ENCODE peak calls at places on chromosomes 4 and X, in four cellular contexts. X is GM12864, L is cardiac muscle cell, D is fibroblast of lung. O is an unnamed sample.

GRCh38 chr4:166309286-166309685 is 436.2 kb downstream of the TLL1 start:
- DNase-seq in X (no peak), L (no peak), D (peak; percentile 53), O (no peak)

GRCh38 chrX:34350552-34350951 is 218.4 kb upstream of the FAM47A start:
- DNase-seq in X (no peak), L (no peak), D (no peak), O (no peak)

GRCh38 chr4:3781193-3781886 is 15.2 kb downstream of the ADRA2C start:
- DNase-seq in X (no peak), L (no peak), D (no peak), O (no peak)

GRCh38 chr4:126907389-126907788 is 725.4 kb upstream of the INTU start:
- DNase-seq in X (no peak), L (no peak), D (no peak), O (no peak)

GRCh38 chr4:81512945-81513584 is 41.4 kb upstream of the RASGEF1B start:
- DNase-seq in X (no peak), L (no peak), D (no peak), O (no peak)

GRCh38 chrX:148804579-148804978 is 304.2 kb downstream of the AFF2 start:
- DNase-seq in X (no peak), L (no peak), D (no peak), O (no peak)

GRCh38 chr4:167966161-167966560 is 126.2 kb upstream of the ANXA10 start:
- DNase-seq in X (no peak), L (no peak), D (peak; percentile 66), O (no peak)

GRCh38 chr4:98659741-98660507 is 1.5 kb upstream of the TSPAN5 start:
- DNase-seq in X (no peak), L (no peak), D (peak; percentile 71), O (no peak)

GRCh38 chr4:7654550-7655266 is 220.0 kb upstream of the PSAPL1 start:
- DNase-seq in X (no peak), L (no peak), D (no peak), O (no peak)

GRCh38 chr4:179607003-179607402 is 2164.8 kb upstream of the AGA start:
- DNase-seq in X (no peak), L (no peak), D (peak; percentile 20), O (no peak)

GRCh38 chr4:19010766-19011165 is 989.2 kb upstream of the LCORL start:
- DNase-seq in X (no peak), L (peak; percentile 68), D (no peak), O (no peak)

GRCh38 chrX:147917700-147918694 is 6.3 kb downstream of the FMR1 start:
- DNase-seq in X (no peak), L (no peak), D (peak; percentile 70), O (peak; percentile 25)

GRCh38 chrX:150361777-150362351 is 1.3 kb upstream of the MAMLD1 start:
- DNase-seq in X (no peak), L (no peak), D (peak; percentile 50), O (peak; percentile 28)

GRCh38 chrX:154490021-154490413 is 412 bp downstream of the SLC10A3 start:
- DNase-seq in X (no peak), L (no peak), D (peak; percentile 49), O (no peak)

GRCh38 chr4:76200771-76201224 is 12.8 kb downstream of the SCARB2 start:
- DNase-seq in X (no peak), L (no peak), D (no peak), O (no peak)

GRCh38 chr4:147933316-147933715 is 201.4 kb downstream of the ARHGAP10 start:
- DNase-seq in X (no peak), L (no peak), D (no peak), O (no peak)

GRCh38 chr4:88104902-88105610 is 53.4 kb downstream of the ABCG2 start:
- DNase-seq in X (no peak), L (no peak), D (peak; percentile 80), O (no peak)

GRCh38 chrX:18617351-18617750 is 54.6 kb downstream of the RS1 start:
- DNase-seq in X (no peak), L (peak; percentile 15), D (peak; percentile 83), O (no peak)

GRCh38 chr4:185039508-185040273 is 21.4 kb downstream of the HELT start:
- DNase-seq in X (peak; percentile 27), L (peak; percentile 64), D (peak; percentile 36), O (peak; percentile 76)

GRCh38 chr4:1856920-1857699 is 1.2 kb upstream of the LETM1 start:
- DNase-seq in X (no peak), L (peak; percentile 35), D (no peak), O (no peak)

GRCh38 chr4:8870647-8871416 is 807 bp downstream of the HMX1 start:
- DNase-seq in X (no peak), L (no peak), D (no peak), O (no peak)

DNA sequence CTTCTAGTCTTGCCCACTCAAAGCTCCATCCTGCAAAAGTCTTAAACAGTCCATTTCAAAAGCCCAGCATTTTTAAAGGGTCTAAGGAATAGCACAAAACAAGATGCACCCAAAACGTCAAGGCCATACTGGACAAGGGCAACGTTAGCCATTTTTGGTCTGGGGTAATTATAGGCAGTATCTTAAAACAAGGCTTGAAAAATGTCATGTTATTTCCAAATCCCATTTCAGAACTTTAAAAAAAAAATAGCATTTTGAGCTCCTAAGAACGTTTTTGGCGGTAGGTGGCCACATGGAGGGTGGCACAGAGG is 584 bp upstream of the TMEM165 start:
- DNase-seq in X (no peak), L (no peak), D (no peak), O (no peak)
- TF ChIP-seq CTCF in X (no peak), L (peak; percentile 3), D (peak; percentile 18), O (no peak)

DNA sequence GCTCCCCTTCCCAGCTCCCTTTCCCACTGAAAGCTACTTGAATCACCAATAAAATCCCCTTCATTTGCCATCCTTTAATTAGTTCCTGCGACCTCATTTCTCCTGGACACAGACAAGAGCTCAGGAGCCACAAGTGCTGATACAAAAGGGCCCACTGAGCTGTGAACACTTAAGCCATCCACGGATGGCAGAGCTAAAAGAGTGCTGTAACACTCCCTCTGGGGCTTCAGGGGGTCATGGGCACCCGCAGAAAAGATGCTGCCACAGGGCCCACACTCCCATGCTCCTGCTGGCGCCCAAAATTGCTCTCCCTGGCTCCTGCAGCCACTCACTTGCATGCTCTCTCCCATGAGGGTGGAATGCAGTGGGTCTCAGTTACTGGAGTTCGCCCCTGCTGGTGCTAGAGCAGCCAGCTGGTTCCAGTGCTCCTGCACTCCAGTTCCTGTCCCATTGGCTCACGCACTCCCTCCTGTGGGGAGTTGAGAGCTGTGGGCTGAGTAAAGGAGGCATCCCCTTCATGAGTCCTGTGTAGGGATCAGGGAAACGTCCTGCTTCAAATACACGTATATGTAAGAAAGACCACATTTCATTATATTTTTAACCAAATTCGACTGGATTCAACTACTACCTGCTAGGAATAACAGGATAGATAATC is 1291.0 kb downstream of the ARAP2 start:
- DNase-seq in X (no peak), L (no peak), D (no peak), O (no peak)
- TF ChIP-seq CTCF in X (no peak), L (no peak), D (no peak), O (peak; percentile 7)

DNA sequence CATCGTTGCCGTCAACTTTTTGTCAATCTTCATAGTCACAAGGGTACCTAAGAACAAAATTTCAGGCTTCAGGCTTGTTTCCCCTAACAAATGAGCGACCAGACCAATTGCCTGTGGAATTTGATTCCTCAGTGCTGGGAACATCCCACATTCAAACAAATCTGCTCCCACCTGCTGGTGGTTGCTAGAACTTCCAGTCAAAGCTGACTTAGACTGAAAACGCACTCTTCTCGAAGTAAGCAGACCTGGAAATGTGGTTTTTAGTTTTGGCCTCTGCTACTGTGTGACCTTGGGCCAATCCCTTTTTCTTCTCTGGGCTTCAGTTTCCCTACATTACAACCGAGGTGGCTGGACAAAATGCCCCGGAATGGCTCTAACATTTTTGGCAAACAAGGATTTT is 1.8 kb upstream of the GABRQ start:
- DNase-seq in X (no peak), L (peak; percentile 58), D (peak; percentile 56), O (no peak)
- TF ChIP-seq CTCF in X (peak; percentile 45), L (peak; percentile 61), D (peak; percentile 58), O (peak; percentile 33)

DNA sequence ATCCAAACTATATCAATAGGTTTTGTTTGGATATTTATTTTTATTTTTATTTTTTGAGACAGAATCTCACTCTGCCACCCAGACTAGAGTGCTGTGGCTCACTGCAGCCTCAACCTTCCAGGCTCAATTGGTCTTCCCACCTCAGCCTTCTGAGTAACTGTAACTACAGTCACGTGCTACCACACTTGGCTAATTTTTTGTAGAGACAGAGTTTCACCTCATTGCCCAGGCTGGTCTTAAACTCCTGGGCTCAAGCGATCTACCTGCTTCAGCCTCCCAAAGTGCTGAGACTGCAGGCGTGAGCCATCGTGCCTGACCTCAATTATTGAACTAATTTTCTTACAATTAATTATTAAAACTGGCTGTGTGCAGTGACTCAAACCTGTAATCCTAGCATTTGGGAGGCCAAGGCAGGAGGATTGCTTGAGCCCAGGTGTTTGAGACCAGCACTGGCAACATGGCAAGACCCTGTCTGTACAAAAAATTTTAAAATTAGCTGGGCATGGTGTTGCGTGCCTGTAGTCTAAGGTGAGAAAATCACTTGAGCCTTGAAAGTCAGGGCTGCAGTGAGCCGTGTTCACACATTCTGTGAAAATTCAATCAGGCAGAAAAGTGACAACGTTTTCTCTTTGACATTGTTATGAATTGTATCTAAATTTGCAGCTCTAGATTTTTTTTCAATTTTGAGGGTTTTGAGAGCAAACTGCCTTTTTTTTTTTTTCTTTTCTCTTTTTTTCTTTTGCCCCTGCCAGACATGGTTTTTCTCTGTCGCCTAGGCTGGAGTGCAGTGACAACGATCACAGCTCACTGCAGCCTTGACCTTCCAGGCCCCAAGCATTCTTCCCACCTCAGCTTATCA is 66.0 kb downstream of the UBE2K start:
- DNase-seq in X (no peak), L (no peak), D (no peak), O (peak; percentile 45)
- TF ChIP-seq CTCF in X (no peak), L (no peak), D (no peak), O (no peak)

GRCh38 chrX:142084611-142085010 is 120.5 kb downstream of the MAGEC2 start:
- DNase-seq in X (no peak), L (no peak), D (no peak), O (no peak)

GRCh38 chrX:142089193-142089592 is 115.9 kb downstream of the MAGEC2 start:
- DNase-seq in X (no peak), L (peak; percentile 4), D (peak; percentile 3), O (no peak)
- TF ChIP-seq CTCF in X (no peak), L (peak; percentile 35), D (peak; percentile 42), O (no peak)